ENCODE peak calls at places on chromosomes 12 and 14, in four cellular contexts. One of them, this sample, is unnamed.

GRCh38 chr14:23478109-23478698 is 8.7 kb downstream of the NGDN start:
- DNase-seq in adrenal gland: peak
- DNase-seq in endothelial cell of umbilical vein: peak
- DNase-seq in A549: peak
- DNase-seq in this sample: peak

GRCh38 chr14:22657861-22658260 is 13.7 kb upstream of the OR6J1 start:
- DNase-seq in endothelial cell of umbilical vein: peak
- DNase-seq in adrenal gland: no peak
- DNase-seq in A549: peak
- DNase-seq in this sample: no peak

GRCh38 chr14:91374897-91375747 is 42.5 kb downstream of the CCDC88C start:
- DNase-seq in endothelial cell of umbilical vein: no peak
- DNase-seq in A549: no peak
- DNase-seq in adrenal gland: no peak
- DNase-seq in this sample: no peak

GRCh38 chr14:41280745-41281144 is 325.9 kb upstream of the LRFN5 start:
- DNase-seq in adrenal gland: no peak
- DNase-seq in A549: peak
- DNase-seq in endothelial cell of umbilical vein: no peak
- DNase-seq in this sample: no peak

GRCh38 chr12:98127854-98128253 is 387.5 kb upstream of the TMPO start:
- DNase-seq in adrenal gland: no peak
- DNase-seq in endothelial cell of umbilical vein: no peak
- DNase-seq in A549: no peak
- DNase-seq in this sample: no peak

GRCh38 chr14:101511620-101512395 is 49.5 kb upstream of the DIO3 start:
- DNase-seq in A549: no peak
- DNase-seq in adrenal gland: no peak
- DNase-seq in endothelial cell of umbilical vein: no peak
- DNase-seq in this sample: no peak

GRCh38 chr14:34462132-34462893 is at the start of gene SPTSSA:
- DNase-seq in adrenal gland: peak
- DNase-seq in A549: peak
- DNase-seq in endothelial cell of umbilical vein: peak
- DNase-seq in this sample: peak

GRCh38 chr12:42759622-42760273 is 170.2 kb upstream of the PRICKLE1 start:
- DNase-seq in A549: no peak
- DNase-seq in adrenal gland: peak
- DNase-seq in endothelial cell of umbilical vein: no peak
- DNase-seq in this sample: no peak

GRCh38 chr12:118922405-118922804 is 58.9 kb upstream of the SRRM4 start:
- DNase-seq in A549: no peak
- DNase-seq in adrenal gland: no peak
- DNase-seq in endothelial cell of umbilical vein: no peak
- DNase-seq in this sample: no peak

GRCh38 chr12:125329239-125330238 is 264.3 kb downstream of the AACS start:
- DNase-seq in adrenal gland: no peak
- DNase-seq in A549: no peak
- DNase-seq in endothelial cell of umbilical vein: no peak
- DNase-seq in this sample: no peak

GRCh38 chr12:52122904-52123303 is 43.4 kb downstream of the SMIM41 start:
- DNase-seq in adrenal gland: no peak
- DNase-seq in A549: no peak
- DNase-seq in endothelial cell of umbilical vein: no peak
- DNase-seq in this sample: no peak

GRCh38 chr12:101563197-101563596 is 31.6 kb upstream of the MYBPC1 start:
- DNase-seq in endothelial cell of umbilical vein: no peak
- DNase-seq in adrenal gland: no peak
- DNase-seq in A549: no peak
- DNase-seq in this sample: no peak

GRCh38 chr14:28303248-28303647 is 463.3 kb upstream of the FOXG1 start:
- DNase-seq in A549: peak
- DNase-seq in adrenal gland: no peak
- DNase-seq in endothelial cell of umbilical vein: peak
- DNase-seq in this sample: no peak

GRCh38 chr14:67513631-67514108 is 19.4 kb upstream of the PLEKHH1 start:
- DNase-seq in endothelial cell of umbilical vein: no peak
- DNase-seq in A549: no peak
- DNase-seq in adrenal gland: peak
- DNase-seq in this sample: no peak

GRCh38 chr14:49550284-49551184 is 35.6 kb downstream of the RPS29 start:
- DNase-seq in endothelial cell of umbilical vein: peak
- DNase-seq in adrenal gland: no peak
- DNase-seq in A549: peak
- DNase-seq in this sample: no peak

GRCh38 chr12:30437616-30438015 is 258.1 kb downstream of the IPO8 start:
- DNase-seq in endothelial cell of umbilical vein: no peak
- DNase-seq in A549: no peak
- DNase-seq in adrenal gland: no peak
- DNase-seq in this sample: no peak

GRCh38 chr12:5969156-5969973 is 24.3 kb upstream of the ANO2 start:
- DNase-seq in A549: no peak
- DNase-seq in adrenal gland: no peak
- DNase-seq in endothelial cell of umbilical vein: no peak
- DNase-seq in this sample: no peak

GRCh38 chr14:63727231-63727735 is 582 bp downstream of the SGPP1 start:
- DNase-seq in A549: peak
- DNase-seq in endothelial cell of umbilical vein: peak
- DNase-seq in adrenal gland: peak
- DNase-seq in this sample: peak

GRCh38 chr14:53409974-53410373 is 256.9 kb upstream of the DDHD1 start:
- DNase-seq in A549: no peak
- DNase-seq in endothelial cell of umbilical vein: no peak
- DNase-seq in adrenal gland: no peak
- DNase-seq in this sample: peak

GRCh38 chr14:91315844-91316267 is 71.4 kb upstream of the GPR68 start:
- DNase-seq in A549: no peak
- DNase-seq in adrenal gland: no peak
- DNase-seq in endothelial cell of umbilical vein: no peak
- DNase-seq in this sample: no peak

GRCh38 chr12:810635-811415 is 58.4 kb downstream of the WNK1 start:
- DNase-seq in A549: no peak
- DNase-seq in adrenal gland: no peak
- DNase-seq in endothelial cell of umbilical vein: no peak
- DNase-seq in this sample: no peak

GRCh38 chr12:45483571-45483970 is 245.9 kb upstream of the ARID2 start:
- DNase-seq in A549: no peak
- DNase-seq in adrenal gland: peak
- DNase-seq in endothelial cell of umbilical vein: no peak
- DNase-seq in this sample: no peak

GRCh38 chr14:75242546-75243273 is 35.9 kb upstream of the FOS start:
- DNase-seq in endothelial cell of umbilical vein: no peak
- DNase-seq in A549: no peak
- DNase-seq in adrenal gland: no peak
- DNase-seq in this sample: no peak

GRCh38 chr12:53091756-53092155 is 5.7 kb upstream of the IGFBP6 start:
- DNase-seq in endothelial cell of umbilical vein: no peak
- DNase-seq in A549: no peak
- DNase-seq in adrenal gland: no peak
- DNase-seq in this sample: no peak

GRCh38 chr14:105333613-105334364 is 19.2 kb downstream of the PACS2 start:
- DNase-seq in endothelial cell of umbilical vein: no peak
- DNase-seq in adrenal gland: no peak
- DNase-seq in A549: no peak
- DNase-seq in this sample: no peak

GRCh38 chr12:63066136-63066535 is 84.9 kb downstream of the AVPR1A start:
- DNase-seq in adrenal gland: no peak
- DNase-seq in endothelial cell of umbilical vein: no peak
- DNase-seq in A549: no peak
- DNase-seq in this sample: no peak

GRCh38 chr12:93982847-93983315 is 165.5 kb upstream of the PLXNC1 start:
- DNase-seq in endothelial cell of umbilical vein: no peak
- DNase-seq in A549: peak
- DNase-seq in adrenal gland: no peak
- DNase-seq in this sample: peak

GRCh38 chr14:95500201-95500681 is 16.2 kb downstream of the SYNE3 start:
- DNase-seq in adrenal gland: no peak
- DNase-seq in endothelial cell of umbilical vein: no peak
- DNase-seq in A549: no peak
- DNase-seq in this sample: no peak

GRCh38 chr14:23435540-23436326 is at the start of gene MYH7:
- DNase-seq in adrenal gland: no peak
- DNase-seq in endothelial cell of umbilical vein: no peak
- DNase-seq in A549: no peak
- DNase-seq in this sample: no peak

GRCh38 chr14:59215353-59215752 is 26.9 kb downstream of the DAAM1 start:
- DNase-seq in adrenal gland: peak
- DNase-seq in A549: no peak
- DNase-seq in endothelial cell of umbilical vein: peak
- DNase-seq in this sample: no peak

GRCh38 chr14:101103321-101103901 is 199.9 kb upstream of the RTL1 start:
- DNase-seq in A549: no peak
- DNase-seq in endothelial cell of umbilical vein: no peak
- DNase-seq in adrenal gland: no peak
- DNase-seq in this sample: no peak

GRCh38 chr12:76219806-76220205 is 128.4 kb downstream of the BBS10 start:
- DNase-seq in adrenal gland: no peak
- DNase-seq in A549: no peak
- DNase-seq in endothelial cell of umbilical vein: no peak
- DNase-seq in this sample: no peak

GRCh38 chr12:21852251-21852650 is 77.7 kb upstream of the KCNJ8 start:
- DNase-seq in A549: peak
- DNase-seq in endothelial cell of umbilical vein: no peak
- DNase-seq in adrenal gland: no peak
- DNase-seq in this sample: peak

GRCh38 chr12:95169368-95169767 is 47.9 kb downstream of the FGD6 start:
- DNase-seq in endothelial cell of umbilical vein: peak
- DNase-seq in A549: peak
- DNase-seq in adrenal gland: peak
- DNase-seq in this sample: peak

GRCh38 chr12:43836455-43836989 is 641 bp downstream of the TMEM117 start:
- DNase-seq in A549: peak
- DNase-seq in endothelial cell of umbilical vein: peak
- DNase-seq in adrenal gland: peak
- DNase-seq in this sample: no peak

GRCh38 chr12:106137456-106138278 is 1.1 kb downstream of the NUAK1 start:
- DNase-seq in endothelial cell of umbilical vein: no peak
- DNase-seq in adrenal gland: no peak
- DNase-seq in A549: no peak
- DNase-seq in this sample: no peak

GRCh38 chr14:73758392-73759182 is 44.4 kb upstream of the PNMA1 start:
- DNase-seq in adrenal gland: peak
- DNase-seq in endothelial cell of umbilical vein: peak
- DNase-seq in A549: peak
- DNase-seq in this sample: no peak
- TF ChIP-seq POLR2A in adrenal gland: no peak
- TF ChIP-seq POLR2A in endothelial cell of umbilical vein: no peak
- TF ChIP-seq POLR2A in A549: no peak
- TF ChIP-seq POLR2A in this sample: no peak

GRCh38 chr12:121802843-121803698 is 738 bp upstream of the SETD1B start:
- DNase-seq in A549: peak
- DNase-seq in adrenal gland: peak
- DNase-seq in endothelial cell of umbilical vein: peak
- DNase-seq in this sample: peak
- TF ChIP-seq POLR2A in A549: peak
- TF ChIP-seq POLR2A in adrenal gland: peak
- TF ChIP-seq POLR2A in endothelial cell of umbilical vein: peak
- TF ChIP-seq POLR2A in this sample: peak

GRCh38 chr14:102557434-102558226 is 34.8 kb upstream of the RCOR1 start:
- DNase-seq in adrenal gland: no peak
- DNase-seq in endothelial cell of umbilical vein: no peak
- DNase-seq in A549: no peak
- DNase-seq in this sample: no peak
- TF ChIP-seq POLR2A in adrenal gland: no peak
- TF ChIP-seq POLR2A in endothelial cell of umbilical vein: no peak
- TF ChIP-seq POLR2A in A549: no peak
- TF ChIP-seq POLR2A in this sample: no peak

DNA sequence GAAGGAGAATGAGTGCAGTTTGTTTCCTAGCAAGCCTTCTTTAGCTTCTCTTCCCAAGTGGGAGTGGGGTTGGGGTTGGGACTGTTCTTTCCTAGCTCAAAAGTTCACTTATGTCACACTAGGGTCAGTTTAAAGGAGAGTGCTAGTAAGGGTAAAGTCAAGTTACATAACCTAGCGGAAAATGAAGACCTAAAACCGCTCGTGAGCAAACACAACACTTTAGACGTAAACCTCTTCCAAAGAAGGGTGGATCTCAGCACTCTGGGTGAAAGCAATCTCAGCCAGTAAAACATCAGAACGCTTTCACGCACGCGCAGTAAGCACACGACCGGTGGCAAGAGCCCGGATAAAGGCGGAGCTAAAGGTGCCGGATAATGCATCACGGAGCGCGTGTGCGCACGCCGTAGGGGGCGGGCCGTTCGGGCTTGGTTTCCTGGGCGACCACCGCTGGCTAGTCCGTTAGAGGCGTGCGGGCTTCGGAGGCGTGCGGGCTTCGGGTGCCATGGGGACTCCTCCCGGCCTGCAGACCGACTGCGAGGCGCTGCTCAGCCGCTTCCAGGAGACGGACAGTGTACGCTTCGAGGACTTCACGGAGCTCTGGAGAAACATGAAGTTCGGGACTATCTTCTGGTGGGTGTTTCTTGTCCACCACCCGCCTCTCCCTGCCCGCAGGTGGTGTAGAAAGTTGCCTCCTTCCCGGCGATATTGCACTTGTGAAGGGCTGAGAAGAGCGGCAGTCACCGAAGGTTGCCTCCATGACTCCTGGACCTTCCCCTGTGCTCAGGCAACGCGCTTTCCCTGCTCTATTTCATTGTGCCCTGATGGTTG is at the start of gene SNAPC1:
- DNase-seq in adrenal gland: peak
- DNase-seq in A549: peak
- DNase-seq in endothelial cell of umbilical vein: peak
- DNase-seq in this sample: peak
- TF ChIP-seq POLR2A in adrenal gland: peak
- TF ChIP-seq POLR2A in A549: peak
- TF ChIP-seq POLR2A in endothelial cell of umbilical vein: peak
- TF ChIP-seq POLR2A in this sample: peak

GRCh38 chr12:69119770-69120169 is 119.6 kb upstream of the CPSF6 start:
- DNase-seq in A549: no peak
- DNase-seq in endothelial cell of umbilical vein: no peak
- DNase-seq in adrenal gland: no peak
- DNase-seq in this sample: no peak

GRCh38 chr12:69117566-69118266 is 121.7 kb upstream of the CPSF6 start:
- DNase-seq in endothelial cell of umbilical vein: no peak
- DNase-seq in A549: no peak
- DNase-seq in adrenal gland: no peak
- DNase-seq in this sample: no peak

GRCh38 chr12:69115955-69116354 is 123.4 kb upstream of the CPSF6 start:
- DNase-seq in A549: no peak
- DNase-seq in adrenal gland: no peak
- DNase-seq in endothelial cell of umbilical vein: no peak
- DNase-seq in this sample: no peak

GRCh38 chr12:69112616-69113015 is 126.8 kb upstream of the CPSF6 start:
- DNase-seq in A549: no peak
- DNase-seq in endothelial cell of umbilical vein: no peak
- DNase-seq in adrenal gland: no peak
- DNase-seq in this sample: no peak

GRCh38 chr12:69115099-69115498 is 124.3 kb upstream of the CPSF6 start:
- DNase-seq in endothelial cell of umbilical vein: no peak
- DNase-seq in adrenal gland: no peak
- DNase-seq in A549: no peak
- DNase-seq in this sample: no peak
- TF ChIP-seq POLR2A in endothelial cell of umbilical vein: no peak
- TF ChIP-seq POLR2A in adrenal gland: no peak
- TF ChIP-seq POLR2A in A549: no peak
- TF ChIP-seq POLR2A in this sample: no peak

GRCh38 chr14:103703433-103704385 is 11.5 kb downstream of the XRCC3 start:
- DNase-seq in adrenal gland: no peak
- DNase-seq in endothelial cell of umbilical vein: peak
- DNase-seq in A549: no peak
- DNase-seq in this sample: no peak
- TF ChIP-seq POLR2A in adrenal gland: no peak
- TF ChIP-seq POLR2A in endothelial cell of umbilical vein: no peak
- TF ChIP-seq POLR2A in A549: no peak
- TF ChIP-seq POLR2A in this sample: no peak

This sample was measured in H54.